ENCODE peak calls at places on chromosome 5, in ten cellular contexts. M, T, N, J, Y, X, I, Q, O and D are unnamed samples. For H3K27me3, the result is how much of the 10 kb centered on the place peaks cover.

GRCh38 chr5:60458669-60459068 is 241.3 kb downstream of the DEPDC1B start:
- DNase-seq in J (no peak), O (no peak), Y (no peak), Q (no peak), T (no peak), M (no peak), X (no peak), I (no peak), N (no peak), D (no peak)

GRCh38 chr5:111124793-111125192 is 32.6 kb downstream of the WDR36 start:
- DNase-seq in T (no peak), I (no peak), Y (no peak), X (no peak), M (no peak), O (no peak), J (no peak), N (no peak), Q (no peak), D (no peak)

GRCh38 chr5:159286420-159287035 is 23.4 kb downstream of the UBLCP1 start:
- DNase-seq in O (no peak), J (no peak), T (no peak), Y (no peak), N (peak), I (no peak), Q (no peak), M (no peak), X (no peak), D (no peak)

GRCh38 chr5:96278995-96279394 is 154.1 kb downstream of the PCSK1 start:
- DNase-seq in M (no peak), N (no peak), X (no peak), Y (no peak), J (no peak), I (no peak), T (no peak), O (no peak), Q (no peak), D (no peak)

GRCh38 chr5:43917925-43918324 is 314.9 kb downstream of the NNT start:
- DNase-seq in J (no peak), Q (no peak), Y (no peak), N (no peak), M (no peak), I (no peak), O (no peak), T (no peak), X (peak), D (no peak)

GRCh38 chr5:60323596-60323995 is 376.4 kb downstream of the DEPDC1B start:
- DNase-seq in I (no peak), T (no peak), O (no peak), J (no peak), X (no peak), M (no peak), N (no peak), Q (no peak), Y (no peak), D (no peak)

GRCh38 chr5:152529456-152529855 is 124.4 kb upstream of the NMUR2 start:
- DNase-seq in O (no peak), N (no peak), Y (no peak), Q (no peak), X (no peak), T (no peak), I (no peak), J (no peak), M (no peak), D (no peak)

GRCh38 chr5:120053841-120054240 is 410.3 kb upstream of the PRR16 start:
- DNase-seq in T (no peak), Y (no peak), I (no peak), Q (no peak), M (no peak), N (no peak), X (no peak), J (no peak), O (no peak), D (no peak)

GRCh38 chr5:134555223-134555790 is 29.8 kb downstream of the JADE2 start:
- DNase-seq in M (no peak), T (no peak), Q (no peak), Y (no peak), X (no peak), I (no peak), N (no peak), J (no peak), O (no peak), D (no peak)

GRCh38 chr5:31581498-31582099 is 49.5 kb downstream of the C5orf22 start:
- DNase-seq in Q (no peak), T (no peak), X (no peak), M (no peak), O (no peak), N (peak), Y (peak), I (no peak), J (no peak), D (no peak)

GRCh38 chr5:89265511-89266169 is 382.7 kb upstream of the MEF2C start:
- DNase-seq in Q (no peak), M (no peak), N (peak), I (no peak), T (no peak), Y (no peak), J (no peak), O (no peak), X (no peak), D (no peak)

DNA sequence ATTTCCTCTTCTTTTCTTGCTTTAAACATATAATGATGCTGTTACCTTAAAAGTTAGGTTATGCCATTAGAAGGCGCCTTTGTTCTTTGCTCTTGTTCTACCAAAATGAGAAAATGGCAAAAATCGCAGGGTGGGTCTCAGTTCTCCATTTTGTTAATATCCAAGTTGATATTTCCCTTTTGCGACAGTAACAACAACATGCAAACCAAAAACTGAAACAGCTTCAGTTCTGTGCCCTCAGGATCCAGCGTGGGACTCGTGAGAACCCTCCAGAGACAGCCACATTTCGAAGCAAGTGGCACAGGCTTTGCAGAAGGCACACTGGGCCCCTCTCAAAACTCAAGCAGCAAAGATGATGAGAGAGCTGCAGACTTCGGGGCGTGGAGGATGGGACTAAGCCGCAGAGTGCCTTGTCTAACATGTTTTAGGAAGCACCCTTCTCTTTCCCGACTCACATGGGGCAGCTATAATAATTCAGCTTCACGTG is 33.0 kb upstream of the LCP2 start:
- DNase-seq in Y (no peak), J (no peak), X (no peak), Q (no peak), M (no peak), N (no peak), O (no peak), T (no peak), I (no peak), D (no peak)
- H3K27me3 ChIP-seq in Y (under half), J (under half), X (under half), Q (under half), M (under half), N (under half), O (under half), T (under half), I (under half), D (under half)

GRCh38 chr5:68214472-68215207 is 916 bp upstream of the PIK3R1 start:
- DNase-seq in O (no peak), Y (peak), X (peak), M (no peak), J (no peak), T (no peak), I (peak), N (no peak), Q (no peak), D (peak)

GRCh38 chr5:68217476-68217984 is 2.0 kb downstream of the PIK3R1 start:
- DNase-seq in N (peak), M (peak), J (no peak), I (no peak), Y (no peak), O (no peak), X (no peak), T (no peak), Q (no peak), D (no peak)

GRCh38 chr5:68215888-68216736 is 556 bp downstream of the PIK3R1 start:
- DNase-seq in I (peak), Q (peak), T (peak), M (no peak), O (peak), X (peak), Y (peak), J (peak), N (peak), D (peak)

GRCh38 chr5:68216737-68217231 is 1.2 kb downstream of the PIK3R1 start:
- DNase-seq in J (no peak), Y (peak), I (no peak), N (peak), T (no peak), M (no peak), Q (no peak), O (no peak), X (no peak), D (no peak)

GRCh38 chr5:68215208-68215887 is at the start of gene PIK3R1:
- DNase-seq in J (peak), I (peak), N (peak), Y (peak), X (peak), T (peak), M (peak), Q (peak), O (peak), D (peak)
- TF ChIP-seq POLR2A in J (peak), I (peak), N (peak), Y (peak), X (no peak), T (no peak), M (peak), Q (peak), O (peak), D (peak)

GRCh38 chr5:7397935-7398334 is 2.0 kb downstream of the ADCY2 start:
- DNase-seq in T (no peak), I (no peak), X (no peak), N (no peak), Q (no peak), O (no peak), J (no peak), Y (no peak), M (no peak), D (no peak)
- H3K27me3 ChIP-seq in T (under half), I (under half), X (half or more), N (under half), Q (under half), O (under half), J (under half), Y (under half), M (under half), D (under half)

GRCh38 chr5:78647838-78648358 is 674 bp downstream of the LHFPL2 start:
- DNase-seq in T (peak), Q (peak), J (peak), O (peak), Y (peak), X (no peak), N (peak), M (peak), I (peak), D (peak)
- TF ChIP-seq POLR2A in T (no peak), Q (no peak), J (no peak), O (no peak), Y (peak), X (no peak), N (peak), M (no peak), I (no peak), D (no peak)

DNA sequence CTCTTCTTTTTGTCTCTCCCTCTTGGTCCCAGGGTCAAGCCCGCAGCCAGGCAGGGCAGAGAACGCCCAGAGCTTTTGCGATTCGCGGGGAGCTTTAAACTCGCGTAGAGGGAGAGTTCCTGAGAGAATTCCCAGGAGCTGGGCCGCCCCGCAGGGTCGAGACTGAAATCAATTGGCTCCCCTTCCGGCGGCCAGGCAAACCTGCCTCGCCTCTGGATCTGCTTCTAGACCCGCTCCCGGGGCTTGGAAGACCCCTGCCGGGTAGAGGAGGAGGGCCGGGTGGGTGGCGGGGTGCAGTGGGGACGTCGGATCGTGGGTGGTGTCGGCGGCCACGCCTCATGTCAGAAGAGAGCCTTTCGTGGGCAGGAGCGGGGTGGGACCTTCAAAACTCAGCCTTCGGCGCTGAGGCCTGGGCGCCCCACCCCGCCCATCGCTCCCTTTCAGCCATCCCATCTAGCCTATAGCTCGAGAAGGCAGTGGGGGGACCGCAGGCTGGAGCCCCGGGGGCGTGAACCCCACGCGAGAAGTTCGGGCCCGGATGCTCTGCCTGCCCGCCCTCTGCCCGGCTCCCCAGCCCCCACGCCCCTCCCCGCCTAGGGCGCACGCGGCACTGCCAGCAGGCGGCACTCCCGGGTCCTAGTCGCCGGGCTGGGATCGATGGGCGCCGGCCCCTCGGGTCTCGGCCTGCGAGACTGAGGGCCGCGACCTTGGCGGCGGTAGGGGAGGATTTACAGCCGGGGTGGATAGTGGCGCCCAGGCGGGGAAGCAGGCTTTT is 6.1 kb downstream of the PRDM6 start:
- DNase-seq in Q (no peak), N (peak), I (no peak), T (no peak), O (no peak), X (no peak), J (no peak), M (peak), Y (no peak), D (no peak)
- H3K27me3 ChIP-seq in Q (half or more), N (under half), I (under half), T (half or more), O (under half), X (half or more), J (half or more), M (under half), Y (under half), D (under half)

DNA sequence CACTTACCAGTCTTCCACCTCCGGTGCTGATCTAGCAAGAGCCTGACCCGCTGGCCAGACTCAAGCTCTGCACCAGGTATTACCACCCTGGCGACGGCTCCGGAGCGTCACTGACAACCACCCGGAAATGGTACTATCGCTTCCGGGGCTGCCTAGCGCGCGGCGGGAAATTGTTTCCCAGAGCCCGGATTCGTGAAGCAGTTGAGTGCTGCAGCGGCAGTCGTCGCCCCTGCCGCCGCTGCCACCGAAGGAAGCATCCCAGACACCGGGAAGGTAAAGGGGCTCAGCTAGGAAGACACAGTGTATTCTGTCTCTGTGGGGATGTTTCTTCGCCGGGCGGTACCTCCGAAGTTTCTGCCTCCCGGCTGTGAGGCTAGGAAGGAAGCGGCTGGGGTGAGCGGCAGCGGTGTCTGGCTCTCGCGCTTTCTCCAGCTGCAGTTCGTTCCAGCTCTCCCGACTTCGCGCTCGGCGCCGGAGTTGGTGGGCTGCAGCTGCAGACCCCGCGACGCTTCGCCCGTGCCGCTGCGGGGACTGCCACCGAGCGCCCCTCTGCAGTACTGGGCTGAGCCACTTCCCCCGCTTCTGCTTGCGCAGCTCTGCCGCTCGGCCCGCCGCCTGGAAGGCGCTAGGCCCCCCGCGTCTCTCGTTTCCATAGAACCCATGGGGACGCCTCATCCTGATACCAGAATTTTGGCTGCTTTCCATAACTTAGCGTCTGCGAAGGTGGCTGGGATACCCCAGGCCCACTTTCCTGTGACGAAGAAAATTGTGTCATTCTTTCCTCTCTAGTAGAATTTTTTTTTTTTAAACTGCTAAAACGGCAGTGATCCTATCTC is at the start of the genes KIAA0825 and SLF1:
- DNase-seq in I (peak), M (peak), J (peak), T (peak), O (peak), Q (peak), X (peak), Y (peak), N (peak), D (peak)
- TF ChIP-seq POLR2A in I (no peak), M (no peak), J (no peak), T (no peak), O (peak), Q (no peak), X (no peak), Y (peak), N (no peak), D (peak)

GRCh38 chr5:170069512-170069911 is 36.2 kb upstream of the FOXI1 start:
- DNase-seq in Q (no peak), J (no peak), T (no peak), I (no peak), N (no peak), Y (no peak), O (no peak), M (no peak), X (no peak), D (no peak)
- H3K27me3 ChIP-seq in Q (under half), J (under half), T (under half), I (under half), N (under half), Y (under half), O (under half), M (under half), X (under half), D (under half)